ENCODE peak calls at places on chromosomes 13 and 19, in seven cellular contexts. R is lung, B is HFF-Myc, F is fibroblast of mammary gland, L is GM12865, N is left ventricle myocardium inferior, H is cardiac muscle cell. U is an unnamed sample.

GRCh38 chr13:21022694-21023325 is 38.6 kb downstream of the LATS2 start:
- DNase-seq in R (no peak), B (no peak), F (no peak), L (no peak), N (no peak), H (no peak), U (no peak)

GRCh38 chr13:64278493-64278892 is 2862.8 kb upstream of the PCDH20 start:
- DNase-seq in R (no peak), B (no peak), F (peak; percentile 38), L (no peak), N (no peak), H (no peak), U (peak; percentile 28)

GRCh38 chr19:32392946-32393345 is 12.6 kb upstream of the DPY19L3 start:
- DNase-seq in R (no peak), B (no peak), F (no peak), L (no peak), N (no peak), H (peak; percentile 63), U (no peak)

GRCh38 chr13:23859904-23860303 is 29.3 kb downstream of the MIPEP start:
- DNase-seq in R (no peak), B (no peak), F (no peak), L (no peak), N (no peak), H (no peak), U (no peak)

GRCh38 chr13:64457976-64458375 is 2772.2 kb downstream of the PCDH9 start:
- DNase-seq in R (no peak), B (no peak), F (no peak), L (no peak), N (no peak), H (no peak), U (peak; percentile 49)

GRCh38 chr13:28492527-28493367 is 2.2 kb downstream of the FLT1 start:
- DNase-seq in R (no peak), B (peak; percentile 52), F (no peak), L (no peak), N (no peak), H (peak; percentile 38), U (peak; percentile 48)

GRCh38 chr19:50206191-50206590 is 2.8 kb downstream of the MYH14 start:
- DNase-seq in R (no peak), B (no peak), F (no peak), L (no peak), N (no peak), H (no peak), U (no peak)

GRCh38 chr13:110716235-110716505 is 2.7 kb downstream of the ING1 start:
- DNase-seq in R (peak; percentile 52), B (no peak), F (peak; percentile 43), L (peak; percentile 40), N (no peak), H (peak; percentile 59), U (peak; percentile 24)

GRCh38 chr19:51398096-51398704 is 7.8 kb upstream of the C19orf84 start:
- DNase-seq in R (no peak), B (no peak), F (peak; percentile 45), L (peak; percentile 44), N (no peak), H (peak; percentile 66), U (peak; percentile 50)

GRCh38 chr19:19732579-19733501 is at the start of gene ZNF14:
- DNase-seq in R (peak; percentile 95), B (peak; percentile 76), F (peak; percentile 91), L (peak; percentile 96), N (peak; percentile 92), H (peak; percentile 97), U (peak; percentile 97)
- TF ChIP-seq CTCF in R (no peak), B (peak; percentile 15), F (no peak), L (peak; percentile 16), N (peak; percentile 33), H (peak; percentile 33), U (peak; percentile 21)

GRCh38 chr13:98976941-98977340 is 923 bp downstream of the DOCK9 start:
- DNase-seq in R (no peak), B (no peak), F (no peak), L (no peak), N (no peak), H (peak; percentile 34), U (no peak)

GRCh38 chr13:98976338-98976737 is 1.5 kb downstream of the DOCK9 start:
- DNase-seq in R (no peak), B (no peak), F (peak; percentile 53), L (no peak), N (no peak), H (no peak), U (peak; percentile 12)

GRCh38 chr13:98974053-98974452 is 3.8 kb downstream of the DOCK9 start:
- DNase-seq in R (no peak), B (no peak), F (no peak), L (no peak), N (no peak), H (no peak), U (no peak)

GRCh38 chr13:98977568-98978270 is at the start of gene DOCK9:
- DNase-seq in R (peak; percentile 42), B (no peak), F (peak; percentile 66), L (no peak), N (peak; percentile 77), H (peak; percentile 62), U (peak; percentile 64)

GRCh38 chr13:98975822-98976261 is 2.0 kb downstream of the DOCK9 start:
- DNase-seq in R (no peak), B (no peak), F (no peak), L (no peak), N (no peak), H (peak; percentile 32), U (no peak)
- H3K4me3 ChIP-seq in R (peak overlapping the region; percentile 43), B (peak overlapping the region; percentile 10), F (no peak overlapping the region), L (no peak overlapping the region), N (peak overlapping the region; percentile 70), H (no peak overlapping the region), U (no peak overlapping the region)

DNA sequence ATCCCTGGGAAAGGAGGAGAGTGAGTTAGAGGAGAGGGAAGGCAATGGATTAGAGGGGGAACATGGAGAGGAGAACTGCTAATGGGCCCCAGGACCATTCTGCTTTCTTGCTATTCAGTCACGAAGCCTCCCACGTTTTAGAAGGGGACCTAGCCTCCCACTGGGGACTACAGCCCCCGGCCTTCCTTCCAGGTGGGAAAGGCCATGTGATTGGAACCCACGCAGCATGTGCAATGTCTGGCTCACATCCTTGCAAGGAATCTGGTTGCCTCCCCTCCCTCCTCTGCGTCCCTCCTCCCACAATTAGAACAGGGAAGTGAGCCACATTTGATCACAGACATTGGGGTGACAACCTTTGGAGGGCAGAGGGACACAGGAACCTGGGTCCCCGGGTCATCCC is 22.5 kb upstream of the PLA2G4C start:
- DNase-seq in R (no peak), B (no peak), F (no peak), L (no peak), N (no peak), H (no peak), U (no peak)
- TF ChIP-seq CTCF in R (no peak), B (no peak), F (no peak), L (no peak), N (no peak), H (no peak), U (no peak)

GRCh38 chr19:1076951-1077350 is 10.0 kb downstream of the ARHGAP45 start:
- DNase-seq in R (peak; percentile 73), B (no peak), F (no peak), L (peak; percentile 97), N (peak; percentile 67), H (no peak), U (no peak)
- H3K4me3 ChIP-seq in R (no peak overlapping the region), B (no peak overlapping the region), F (no peak overlapping the region), L (peak overlapping the region; percentile 28), N (peak overlapping the region; percentile 33), H (no peak overlapping the region), U (no peak overlapping the region)

GRCh38 chr19:38606131-38606530 is 11.6 kb downstream of the MAP4K1 start:
- DNase-seq in R (no peak), B (no peak), F (no peak), L (no peak), N (no peak), H (no peak), U (no peak)
- TF ChIP-seq CTCF in R (no peak), B (no peak), F (no peak), L (no peak), N (no peak), H (no peak), U (no peak)

GRCh38 chr19:19405919-19406877 is 723 bp downstream of the GATAD2A start:
- DNase-seq in R (peak; percentile 38), B (no peak), F (peak; percentile 73), L (peak; percentile 52), N (peak; percentile 59), H (peak; percentile 69), U (peak; percentile 37)

GRCh38 chr19:19404879-19405860 is at the start of gene GATAD2A:
- DNase-seq in R (peak; percentile 90), B (peak; percentile 61), F (peak; percentile 94), L (peak; percentile 96), N (peak; percentile 93), H (peak; percentile 96), U (peak; percentile 100)

GRCh38 chr19:19406878-19407639 is 1.6 kb downstream of the GATAD2A start:
- DNase-seq in R (peak; percentile 55), B (no peak), F (peak; percentile 57), L (peak; percentile 74), N (no peak), H (no peak), U (peak; percentile 34)

GRCh38 chr19:19409235-19410030 is 4.0 kb downstream of the GATAD2A start:
- DNase-seq in R (no peak), B (no peak), F (no peak), L (no peak), N (no peak), H (no peak), U (no peak)

GRCh38 chr19:19407640-19407933 is 2.1 kb downstream of the GATAD2A start:
- DNase-seq in R (no peak), B (no peak), F (no peak), L (no peak), N (no peak), H (no peak), U (no peak)
- H3K4me3 ChIP-seq in R (no peak overlapping the region), B (peak overlapping the region; percentile 91), F (peak overlapping the region; percentile 68), L (no peak overlapping the region), N (peak overlapping the region; percentile 95), H (no peak overlapping the region), U (peak overlapping the region; percentile 88)

DNA sequence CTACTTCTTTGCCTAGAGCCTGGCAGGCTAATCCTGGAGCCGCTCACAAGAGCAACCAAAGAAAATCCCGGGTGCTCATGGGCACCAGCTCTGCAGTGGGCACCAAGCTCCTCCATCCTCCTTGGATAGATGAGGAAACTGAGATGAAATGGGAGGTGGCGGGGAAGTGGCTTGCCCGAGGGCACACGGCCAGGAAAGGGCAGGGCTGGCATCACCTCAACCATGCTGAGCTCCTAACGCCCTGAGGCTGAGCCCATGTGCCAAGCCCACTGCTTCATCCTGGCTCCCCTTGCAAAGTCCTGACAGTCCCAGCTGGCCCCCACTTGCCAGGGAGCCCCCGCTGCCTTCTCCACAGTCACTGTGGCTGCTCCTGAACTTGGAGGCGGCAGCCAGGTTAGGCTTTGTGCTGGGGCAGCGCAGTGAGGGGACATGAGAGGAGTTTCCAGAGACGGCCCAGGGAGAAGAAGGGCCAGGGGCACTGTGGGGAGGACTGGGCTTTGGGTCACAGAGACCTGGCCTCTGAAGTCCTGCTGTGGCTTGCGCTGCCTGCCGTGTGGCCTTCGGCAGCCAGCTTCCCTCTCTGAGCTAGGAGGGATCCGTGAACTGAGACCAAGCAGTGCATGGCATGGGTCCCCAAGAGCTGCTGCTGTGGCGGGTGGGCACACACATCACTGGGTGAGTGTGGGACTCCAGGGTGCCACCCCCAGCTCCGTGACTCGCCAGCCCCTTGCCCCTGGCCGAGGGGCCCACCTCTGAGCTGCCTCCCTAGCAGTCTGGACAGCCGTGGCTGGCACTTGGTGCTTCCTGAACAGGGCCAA is 17.5 kb downstream of the TMED1 start:
- DNase-seq in R (no peak), B (no peak), F (no peak), L (no peak), N (no peak), H (no peak), U (no peak)
- TF ChIP-seq CTCF in R (no peak), B (no peak), F (no peak), L (no peak), N (no peak), H (no peak), U (no peak)

U was measured in foreskin fibroblast.